ENCODE peak calls at places on chromosomes 11 and 22, in eight cellular contexts. R, U, Z, B, P, E, G and Y are unnamed samples.

GRCh38 chr22:49934144-49934890 is 15.9 kb downstream of the CRELD2 start:
- DNase-seq in R (no peak), U (no peak), Z (peak; percentile 93), B (no peak), P (no peak), E (no peak), G (no peak), Y (no peak)

GRCh38 chr22:33332538-33332937 is 274.4 kb upstream of the SYN3 start:
- DNase-seq in R (no peak), U (no peak), Z (no peak), B (no peak), P (no peak), E (no peak), G (no peak), Y (no peak)

GRCh38 chr11:47466701-47467250 is 17.8 kb upstream of the RAPSN start:
- DNase-seq in R (no peak), U (no peak), Z (peak; percentile 65), B (no peak), P (no peak), E (peak; percentile 75), G (no peak), Y (no peak)

GRCh38 chr11:123404626-123405025 is 25.4 kb upstream of the GRAMD1B start:
- DNase-seq in R (peak; percentile 1), U (no peak), Z (no peak), B (no peak), P (no peak), E (no peak), G (no peak), Y (no peak)

GRCh38 chr11:34558673-34559072 is 45.1 kb upstream of the ELF5 start:
- DNase-seq in R (peak; percentile 46), U (no peak), Z (no peak), B (no peak), P (no peak), E (no peak), G (no peak), Y (no peak)

GRCh38 chr11:61671527-61671926 is 8.7 kb upstream of the DAGLA start:
- DNase-seq in R (no peak), U (no peak), Z (no peak), B (peak; percentile 78), P (no peak), E (no peak), G (no peak), Y (no peak)

GRCh38 chr22:49768077-49768476 is 59.6 kb downstream of the BRD1 start:
- DNase-seq in R (no peak), U (no peak), Z (peak; percentile 66), B (no peak), P (no peak), E (peak; percentile 57), G (no peak), Y (no peak)

GRCh38 chr11:86491048-86491447 is 116.4 kb downstream of the CCDC81 start:
- DNase-seq in R (no peak), U (no peak), Z (no peak), B (no peak), P (no peak), E (no peak), G (no peak), Y (no peak)

GRCh38 chr22:17862646-17863181 is 88.4 kb upstream of the BID start:
- DNase-seq in R (peak; percentile 80), U (no peak), Z (no peak), B (no peak), P (peak; percentile 61), E (no peak), G (no peak), Y (no peak)

GRCh38 chr11:20342347-20343279 is 20.9 kb upstream of the HTATIP2 start:
- DNase-seq in R (no peak), U (no peak), Z (no peak), B (peak; percentile 87), P (no peak), E (no peak), G (no peak), Y (no peak)

GRCh38 chr11:107157809-107158187 is 139.5 kb upstream of the GUCY1A2 start:
- DNase-seq in R (no peak), U (no peak), Z (no peak), B (no peak), P (no peak), E (no peak), G (no peak), Y (no peak)

GRCh38 chr11:2666828-2667570 is 32.8 kb downstream of the KCNQ1OT1 start:
- DNase-seq in R (no peak), U (no peak), Z (peak; percentile 57), B (peak; percentile 11), P (no peak), E (peak; percentile 42), G (no peak), Y (no peak)

GRCh38 chr11:32428665-32429293 is 6.6 kb downstream of the WT1 start:
- DNase-seq in R (no peak), U (no peak), Z (no peak), B (no peak), P (no peak), E (no peak), G (no peak), Y (no peak)

GRCh38 chr22:26174280-26174679 is 5.0 kb downstream of the SEZ6L start:
- DNase-seq in R (no peak), U (no peak), Z (no peak), B (peak; percentile 79), P (no peak), E (no peak), G (no peak), Y (no peak)

GRCh38 chr11:77020751-77021150 is 13.4 kb upstream of the B3GNT6 start:
- DNase-seq in R (peak; percentile 68), U (no peak), Z (no peak), B (no peak), P (no peak), E (no peak), G (no peak), Y (no peak)

GRCh38 chr11:119729581-119730346 is 764 bp upstream of the NECTIN1 start:
- DNase-seq in R (peak; percentile 68), U (no peak), Z (peak; percentile 91), B (peak; percentile 56), P (no peak), E (no peak), G (no peak), Y (peak; percentile 50)

GRCh38 chr11:112841719-112842118 is 119.5 kb upstream of the NCAM1 start:
- DNase-seq in R (no peak), U (no peak), Z (no peak), B (no peak), P (no peak), E (no peak), G (no peak), Y (no peak)

GRCh38 chr11:44382648-44383240 is 72.8 kb upstream of the ALX4 start:
- DNase-seq in R (no peak), U (no peak), Z (no peak), B (no peak), P (no peak), E (no peak), G (no peak), Y (no peak)

DNA sequence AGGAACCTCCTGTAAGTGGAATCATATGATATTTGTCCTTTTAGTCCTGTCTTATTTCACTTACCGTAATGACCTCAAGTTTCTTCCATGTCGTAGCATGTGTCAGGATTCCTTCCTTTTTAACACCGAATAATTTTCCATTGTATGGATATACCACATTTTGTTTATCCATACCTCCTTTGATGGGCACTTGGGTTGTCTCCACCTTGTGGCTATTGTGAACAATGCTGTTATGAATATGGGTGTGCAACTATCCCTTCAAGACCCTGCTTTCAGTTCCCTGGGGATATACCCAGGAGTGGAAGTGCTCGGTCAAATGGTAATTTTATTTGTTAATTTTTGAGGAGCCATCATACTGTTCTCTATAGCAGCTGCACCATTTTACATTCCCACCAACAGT is 244.9 kb upstream of the BLID start:
- DNase-seq in R (no peak), U (no peak), Z (no peak), B (no peak), P (no peak), E (no peak), G (no peak), Y (no peak)
- TF ChIP-seq CTCF in R (peak; percentile 11), U (no peak), Z (no peak), B (peak; percentile 19), P (peak; percentile 22), E (peak; percentile 27), G (no peak), Y (peak; percentile 3)

DNA sequence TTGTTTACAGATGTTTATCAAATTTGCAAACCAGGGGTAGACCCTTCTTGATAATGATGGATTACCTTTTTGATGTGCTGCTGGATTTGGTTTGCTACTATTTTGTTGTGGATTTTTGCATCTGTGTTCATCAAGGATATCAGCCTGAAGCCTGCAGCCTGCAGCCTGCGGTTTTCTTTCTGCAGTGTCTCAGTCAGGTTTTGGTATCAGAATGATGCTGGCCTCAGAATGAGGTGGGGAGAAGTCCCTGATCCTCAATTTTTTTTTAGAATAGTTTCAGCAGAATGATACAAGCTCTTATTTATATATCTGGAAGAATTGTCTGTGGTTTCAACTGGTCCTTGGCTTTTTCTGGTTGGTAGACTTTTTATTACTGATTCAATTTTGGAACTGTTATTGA is 19.7 kb upstream of the RAB38 start:
- DNase-seq in R (no peak), U (no peak), Z (no peak), B (no peak), P (no peak), E (no peak), G (no peak), Y (no peak)
- TF ChIP-seq CTCF in R (no peak), U (no peak), Z (no peak), B (no peak), P (no peak), E (no peak), G (no peak), Y (no peak)

DNA sequence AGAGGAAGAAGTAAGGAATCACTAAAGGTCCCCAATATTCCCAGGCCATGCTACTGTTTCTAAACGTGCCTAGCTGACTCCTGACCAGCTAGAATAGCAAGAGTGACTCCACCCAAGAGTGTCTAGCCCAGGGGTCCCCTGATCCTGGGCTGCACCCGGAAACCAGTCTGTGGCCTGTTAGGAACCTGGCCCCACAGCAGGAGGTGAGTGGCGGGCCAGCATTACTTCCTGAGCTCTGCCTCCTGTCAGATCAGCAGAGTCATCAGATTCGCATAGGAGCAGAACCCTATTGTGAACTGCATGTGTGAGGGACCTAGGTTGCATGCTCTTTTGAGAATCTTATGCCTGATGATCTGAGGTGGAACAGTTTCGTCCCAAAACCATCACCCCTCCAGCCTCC is 2.0 kb downstream of the MMP20 start:
- DNase-seq in R (no peak), U (no peak), Z (no peak), B (no peak), P (no peak), E (no peak), G (no peak), Y (no peak)
- TF ChIP-seq CTCF in R (no peak), U (no peak), Z (no peak), B (no peak), P (no peak), E (no peak), G (no peak), Y (no peak)

GRCh38 chr11:64848779-64849599 is 4.5 kb upstream of the CDC42BPG start:
- DNase-seq in R (no peak), U (no peak), Z (peak; percentile 88), B (peak; percentile 82), P (peak; percentile 60), E (no peak), G (no peak), Y (no peak)
- TF ChIP-seq CTCF in R (no peak), U (no peak), Z (peak; percentile 30), B (peak; percentile 70), P (peak; percentile 16), E (peak; percentile 37), G (peak; percentile 9), Y (peak; percentile 37)

GRCh38 chr11:1303196-1303821 is 6.1 kb downstream of the TOLLIP start:
- DNase-seq in R (peak; percentile 34), U (no peak), Z (peak; percentile 80), B (peak; percentile 68), P (no peak), E (no peak), G (no peak), Y (peak; percentile 18)
- TF ChIP-seq CTCF in R (peak; percentile 61), U (no peak), Z (no peak), B (peak; percentile 72), P (no peak), E (peak; percentile 58), G (peak; percentile 34), Y (no peak)

GRCh38 chr11:69598147-69598546 is 42.8 kb upstream of the CCND1 start:
- DNase-seq in R (no peak), U (no peak), Z (no peak), B (no peak), P (no peak), E (no peak), G (peak; percentile 46), Y (no peak)
- TF ChIP-seq CTCF in R (no peak), U (no peak), Z (no peak), B (peak; percentile 39), P (no peak), E (peak; percentile 47), G (no peak), Y (no peak)